ENCODE peak calls at places on chromosomes 11 and 22, in eight cellular contexts. D is stimulated activated CD8-positive, alpha-beta memory T cell treated with anti-CD3 and anti-CD28 coated beads, Interleukin-15, amount 100 ng/mL, for 24 hours; K is AG08395; J is GM10248; N is DMS153; B is KBM-7; I is osteocyte; C is NAMALWA. U is an unnamed sample.

GRCh38 chr11:36023922-36024321 is 80.1 kb downstream of the LDLRAD3 start:
- DNase-seq in D (no peak), K (peak), J (no peak), N (no peak), B (no peak), I (no peak), C (no peak), U (no peak)

GRCh38 chr22:48884292-48884691 is 943.4 kb downstream of the BRD1 start:
- DNase-seq in D (no peak), K (no peak), J (no peak), N (no peak), B (no peak), I (peak), C (no peak), U (no peak)

GRCh38 chr11:44510372-44510771 is 55.1 kb upstream of the CD82 start:
- DNase-seq in D (no peak), K (no peak), J (no peak), N (no peak), B (no peak), I (no peak), C (no peak), U (no peak)

GRCh38 chr22:33923660-33924246 is 3.5 kb upstream of the LARGE1 start:
- DNase-seq in D (no peak), K (peak), J (peak), N (peak), B (peak), I (no peak), C (peak), U (peak)

GRCh38 chr22:38247713-38248112 is 25.1 kb downstream of the TMEM184B start:
- DNase-seq in D (no peak), K (no peak), J (no peak), N (no peak), B (no peak), I (no peak), C (no peak), U (no peak)

GRCh38 chr11:29279716-29280115 is 737.1 kb downstream of the KCNA4 start:
- DNase-seq in D (no peak), K (no peak), J (no peak), N (no peak), B (no peak), I (no peak), C (no peak), U (no peak)

GRCh38 chr22:32410459-32410858 is 1.6 kb downstream of the RTCB start:
- DNase-seq in D (no peak), K (no peak), J (no peak), N (no peak), B (no peak), I (no peak), C (no peak), U (no peak)

GRCh38 chr11:120977470-120977869 is 46.4 kb upstream of the TBCEL start:
- DNase-seq in D (no peak), K (no peak), J (no peak), N (no peak), B (no peak), I (no peak), C (no peak), U (no peak)

GRCh38 chr11:119717839-119718534 is 11.0 kb downstream of the NECTIN1 start:
- DNase-seq in D (no peak), K (no peak), J (no peak), N (no peak), B (no peak), I (no peak), C (no peak), U (no peak)

GRCh38 chr11:70203749-70204465 is 811 bp downstream of the FADD start:
- DNase-seq in D (peak), K (peak), J (peak), N (no peak), B (peak), I (no peak), C (peak), U (peak)

GRCh38 chr11:63337070-63337469 is 32.5 kb upstream of the SLC22A9 start:
- DNase-seq in D (no peak), K (no peak), J (no peak), N (no peak), B (no peak), I (no peak), C (no peak), U (no peak)

GRCh38 chr11:73152086-73152853 is 10.2 kb upstream of the FCHSD2 start:
- DNase-seq in D (no peak), K (no peak), J (no peak), N (no peak), B (no peak), I (no peak), C (peak), U (no peak)

GRCh38 chr11:119322921-119323531 is 6.1 kb upstream of the MCAM start:
- DNase-seq in D (no peak), K (no peak), J (no peak), N (no peak), B (no peak), I (no peak), C (no peak), U (no peak)

GRCh38 chr11:30333405-30333804 is 10.5 kb downstream of the ARL14EP start:
- DNase-seq in D (no peak), K (no peak), J (no peak), N (no peak), B (peak), I (no peak), C (peak), U (no peak)

GRCh38 chr11:83858694-83859093 is 572.5 kb upstream of the CCDC90B start:
- DNase-seq in D (no peak), K (no peak), J (no peak), N (no peak), B (no peak), I (no peak), C (no peak), U (no peak)

GRCh38 chr22:38755155-38755910 is 465 bp downstream of the SUN2 start:
- DNase-seq in D (no peak), K (peak), J (peak), N (no peak), B (peak), I (peak), C (peak), U (peak)

GRCh38 chr22:39383841-39384625 is 15.5 kb upstream of the TAB1 start:
- DNase-seq in D (no peak), K (peak), J (no peak), N (no peak), B (no peak), I (no peak), C (no peak), U (no peak)

GRCh38 chr11:34349882-34350281 is 7.9 kb downstream of the ABTB2 start:
- DNase-seq in D (no peak), K (no peak), J (no peak), N (no peak), B (no peak), I (no peak), C (no peak), U (no peak)

GRCh38 chr22:41976070-41976901 is 7.0 kb downstream of the SEPTIN3 start:
- DNase-seq in D (no peak), K (peak), J (peak), N (no peak), B (no peak), I (no peak), C (peak), U (no peak)

GRCh38 chr22:32591620-32592019 is 117.0 kb downstream of the FBXO7 start:
- DNase-seq in D (no peak), K (peak), J (no peak), N (no peak), B (no peak), I (no peak), C (no peak), U (no peak)

GRCh38 chr11:10309163-10310093 is 4.6 kb downstream of the ADM start:
- DNase-seq in D (no peak), K (no peak), J (no peak), N (peak), B (no peak), I (no peak), C (no peak), U (peak)

GRCh38 chr11:13216019-13217006 is 61.3 kb upstream of the BMAL1 start:
- DNase-seq in D (no peak), K (peak), J (no peak), N (no peak), B (no peak), I (peak), C (no peak), U (peak)

GRCh38 chr11:45083544-45084087 is 62.8 kb upstream of the PRDM11 start:
- DNase-seq in D (no peak), K (no peak), J (no peak), N (no peak), B (no peak), I (no peak), C (no peak), U (no peak)

GRCh38 chr11:64848779-64849599 is 4.5 kb upstream of the CDC42BPG start:
- DNase-seq in D (no peak), K (no peak), J (no peak), N (peak), B (no peak), I (no peak), C (no peak), U (no peak)

GRCh38 chr11:89477175-89477574 is 14.0 kb downstream of the NOX4 start:
- DNase-seq in D (no peak), K (no peak), J (no peak), N (peak), B (no peak), I (no peak), C (no peak), U (no peak)

GRCh38 chr11:110432713-110433392 is 3.1 kb downstream of the FDX1 start:
- DNase-seq in D (no peak), K (no peak), J (no peak), N (no peak), B (no peak), I (no peak), C (peak), U (no peak)

GRCh38 chr11:116882386-116882785 is 45.0 kb upstream of the APOA1 start:
- DNase-seq in D (no peak), K (peak), J (no peak), N (no peak), B (no peak), I (no peak), C (no peak), U (peak)

GRCh38 chr11:120564573-120565301 is 53.2 kb downstream of the GRIK4 start:
- DNase-seq in D (no peak), K (peak), J (peak), N (no peak), B (peak), I (no peak), C (no peak), U (peak)

GRCh38 chr11:120130991-120131760 is 6.7 kb downstream of the TRIM29 start:
- DNase-seq in D (no peak), K (no peak), J (no peak), N (no peak), B (no peak), I (no peak), C (no peak), U (no peak)

GRCh38 chr22:24431309-24432034 is 4.1 kb downstream of the ADORA2A start:
- DNase-seq in D (no peak), K (no peak), J (no peak), N (no peak), B (no peak), I (no peak), C (peak), U (no peak)

GRCh38 chr11:46914363-46914762 is 4.0 kb downstream of the LRP4 start:
- DNase-seq in D (no peak), K (peak), J (no peak), N (no peak), B (no peak), I (no peak), C (no peak), U (no peak)

U was measured in foreskin melanocyte.